ENCODE peak calls at places on chromosomes 2 and 18, in eight cellular contexts. Z is IMR-90, I is GM23248, A is mammary epithelial cell, H is HCT116, L is HepG2, B is kidney, Q is SK-N-MC. D is an unnamed sample. For H3K36me3, the result is how much of the 10 kb centered on the place peaks cover.

GRCh38 chr2:233705911-233706506 is 6.7 kb upstream of the UGT1A5 start:
- DNase-seq in Q (no peak), A (peak), I (no peak), H (no peak), Z (peak), B (no peak), L (no peak), D (no peak)

GRCh38 chr2:239326831-239327535 is 73.8 kb downstream of the HDAC4 start:
- DNase-seq in I (no peak), Z (peak), Q (no peak), B (no peak), A (peak), L (no peak), H (no peak), D (peak)

GRCh38 chr2:202109737-202110184 is 36.7 kb downstream of the KIAA2012 start:
- DNase-seq in L (no peak), B (peak), A (no peak), I (peak), H (no peak), Q (no peak), Z (peak), D (peak)

GRCh38 chr2:17869128-17869527 is 9.3 kb upstream of the KCNS3 start:
- DNase-seq in Q (no peak), Z (peak), I (peak), A (peak), H (peak), B (no peak), L (no peak), D (no peak)

GRCh38 chr2:161423351-161424178 is 7.5 kb downstream of the TBR1 start:
- DNase-seq in Z (no peak), H (no peak), I (peak), A (no peak), Q (no peak), L (no peak), B (no peak), D (peak)

GRCh38 chr18:68431111-68431921 is 283.6 kb downstream of the TMX3 start:
- DNase-seq in L (no peak), A (no peak), Q (no peak), I (peak), Z (no peak), B (no peak), H (no peak), D (no peak)

GRCh38 chr2:217231212-217231611 is 371.3 kb upstream of the TNP1 start:
- DNase-seq in Z (peak), H (no peak), I (peak), B (no peak), Q (no peak), A (no peak), L (no peak), D (no peak)

GRCh38 chr2:120279708-120280107 is 27.1 kb downstream of the RALB start:
- DNase-seq in H (no peak), A (no peak), L (no peak), B (no peak), Q (no peak), I (no peak), Z (no peak), D (no peak)

GRCh38 chr2:64036343-64036742 is 17.1 kb upstream of the VPS54 start:
- DNase-seq in A (peak), H (no peak), Z (peak), I (peak), L (no peak), B (no peak), Q (no peak), D (no peak)

GRCh38 chr2:218033590-218034496 is 31.0 kb upstream of the TNS1 start:
- DNase-seq in A (no peak), Z (no peak), H (no peak), I (no peak), Q (no peak), B (peak), L (no peak), D (peak)

GRCh38 chr2:28175028-28175427 is 217.6 kb upstream of the FOSL2 start:
- DNase-seq in I (no peak), Z (no peak), A (no peak), Q (no peak), B (no peak), H (no peak), L (peak), D (no peak)

GRCh38 chr2:61013382-61013781 is 4.1 kb upstream of the PEX13 start:
- DNase-seq in H (no peak), I (no peak), A (no peak), Z (no peak), Q (no peak), B (no peak), L (no peak), D (no peak)

GRCh38 chr2:149716687-149717086 is 129.1 kb upstream of the MMADHC start:
- DNase-seq in B (no peak), Z (no peak), Q (no peak), L (no peak), H (no peak), A (no peak), I (no peak), D (no peak)

GRCh38 chr2:45178854-45179253 is 169.6 kb upstream of the SIX2 start:
- DNase-seq in H (no peak), Q (no peak), L (no peak), I (peak), B (no peak), A (no peak), Z (peak), D (no peak)

GRCh38 chr18:27712066-27712465 is 464.9 kb downstream of the CDH2 start:
- DNase-seq in H (no peak), Z (no peak), I (no peak), L (no peak), Q (no peak), A (no peak), B (no peak), D (no peak)

GRCh38 chr2:27747827-27748352 is 23.6 kb upstream of the MRPL33 start:
- DNase-seq in B (no peak), Q (no peak), Z (no peak), I (no peak), H (no peak), L (no peak), A (no peak), D (no peak)

GRCh38 chr18:45221363-45221762 is 393.9 kb upstream of the SLC14A2 start:
- DNase-seq in H (no peak), Q (no peak), I (peak), L (no peak), B (no peak), A (peak), Z (peak), D (no peak)

GRCh38 chr18:71221405-71221804 is 932.6 kb downstream of the SOCS6 start:
- DNase-seq in B (no peak), Z (no peak), H (no peak), I (no peak), Q (no peak), L (no peak), A (no peak), D (no peak)

GRCh38 chr2:27518782-27519113 is 22.1 kb downstream of the GCKR start:
- DNase-seq in H (no peak), I (no peak), A (no peak), Q (no peak), L (no peak), B (no peak), Z (no peak), D (no peak)

GRCh38 chr2:449246-450067 is 161.6 kb upstream of the ALKAL2 start:
- DNase-seq in L (no peak), A (no peak), Q (no peak), H (no peak), I (no peak), Z (no peak), B (no peak), D (no peak)

GRCh38 chr2:42973771-42974170 is 181.4 kb upstream of the HAAO start:
- DNase-seq in H (no peak), A (no peak), L (no peak), I (peak), B (no peak), Z (no peak), Q (no peak), D (no peak)

GRCh38 chr2:24843461-24843860 is 50.2 kb downstream of the CENPO start:
- DNase-seq in B (peak), L (no peak), A (no peak), Q (no peak), H (no peak), I (no peak), Z (no peak), D (no peak)

GRCh38 chr2:105556366-105556765 is 157.5 kb upstream of the FHL2 start:
- DNase-seq in A (no peak), B (no peak), H (no peak), I (no peak), Z (no peak), L (no peak), Q (no peak), D (no peak)

GRCh38 chr2:97734061-97734912 is 20.9 kb downstream of the ZAP70 start:
- DNase-seq in H (no peak), L (no peak), Q (no peak), B (peak), I (no peak), Z (no peak), A (no peak), D (no peak)

GRCh38 chr2:62597323-62597722 is 91.3 kb upstream of the TMEM17 start:
- DNase-seq in A (no peak), H (no peak), L (no peak), Z (peak), I (peak), B (no peak), Q (no peak), D (no peak)

GRCh38 chr2:41127351-41127750 is 675.5 kb upstream of the SLC8A1 start:
- DNase-seq in I (no peak), A (no peak), L (no peak), Q (no peak), B (no peak), H (no peak), Z (no peak), D (no peak)

DNA sequence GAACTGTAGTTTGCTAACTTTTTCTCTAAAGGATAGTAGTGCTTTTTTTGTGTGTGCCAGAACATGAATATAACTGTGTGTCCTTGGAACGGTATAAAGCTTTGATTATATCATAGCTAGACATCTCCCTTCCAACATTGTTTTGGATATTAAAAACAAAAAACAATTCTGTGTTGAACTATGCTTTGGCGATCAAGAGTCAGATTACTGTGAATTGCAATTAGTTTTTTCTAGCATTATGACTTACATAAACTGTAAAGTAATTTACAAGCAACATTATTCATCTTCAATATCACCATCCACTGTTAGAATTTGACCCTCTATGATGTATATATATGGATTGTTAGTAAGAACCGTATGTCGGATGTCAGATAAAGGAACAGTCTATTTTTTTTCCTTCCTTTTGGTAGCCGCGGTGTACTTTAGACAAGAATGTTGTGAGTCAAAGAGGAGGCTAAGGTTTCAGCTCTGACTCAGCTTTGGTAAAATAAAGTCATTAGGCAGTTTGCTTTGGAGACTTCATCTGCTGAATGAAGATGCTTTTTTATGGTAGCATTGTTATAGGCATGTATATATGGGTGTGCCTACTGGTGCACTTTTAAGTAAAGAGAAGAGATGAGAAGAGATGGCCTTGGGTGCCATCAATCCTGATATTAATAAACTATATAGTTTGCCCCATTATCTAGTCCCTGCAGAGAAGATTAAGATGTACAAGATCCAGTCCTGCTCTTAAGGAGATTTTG is 76.4 kb downstream of the LTBP1 start:
- DNase-seq in H (peak), Q (no peak), B (no peak), A (peak), I (peak), Z (peak), L (peak), D (no peak)
- H3K9ac ChIP-seq in H (no peak), Q (no peak), B (no peak), A (no peak), I (no peak), Z (peak), L (no peak), D (no peak)

GRCh38 chr2:179950391-179950790 is 56.7 kb downstream of the CWC22 start:
- DNase-seq in L (no peak), Q (no peak), I (no peak), A (no peak), H (no peak), Z (no peak), B (no peak), D (no peak)

GRCh38 chr2:179953359-179953758 is 53.7 kb downstream of the CWC22 start:
- DNase-seq in A (no peak), I (no peak), Z (no peak), Q (no peak), B (no peak), L (no peak), H (no peak), D (no peak)

GRCh38 chr2:179954026-179954425 is 53.1 kb downstream of the CWC22 start:
- DNase-seq in H (no peak), A (no peak), L (peak), I (no peak), B (no peak), Q (no peak), Z (no peak), D (no peak)

GRCh38 chr2:179951680-179952079 is 55.4 kb downstream of the CWC22 start:
- DNase-seq in A (no peak), Z (no peak), L (no peak), I (no peak), Q (no peak), B (no peak), H (no peak), D (no peak)

GRCh38 chr2:179952658-179953057 is 54.4 kb downstream of the CWC22 start:
- DNase-seq in Q (no peak), L (no peak), I (no peak), Z (no peak), H (no peak), B (no peak), A (no peak), D (no peak)
- H3K36me3 ChIP-seq in Q (half or more), L (half or more), I (half or more), Z (under half), H (under half), B (under half), A (under half), D (under half)

DNA sequence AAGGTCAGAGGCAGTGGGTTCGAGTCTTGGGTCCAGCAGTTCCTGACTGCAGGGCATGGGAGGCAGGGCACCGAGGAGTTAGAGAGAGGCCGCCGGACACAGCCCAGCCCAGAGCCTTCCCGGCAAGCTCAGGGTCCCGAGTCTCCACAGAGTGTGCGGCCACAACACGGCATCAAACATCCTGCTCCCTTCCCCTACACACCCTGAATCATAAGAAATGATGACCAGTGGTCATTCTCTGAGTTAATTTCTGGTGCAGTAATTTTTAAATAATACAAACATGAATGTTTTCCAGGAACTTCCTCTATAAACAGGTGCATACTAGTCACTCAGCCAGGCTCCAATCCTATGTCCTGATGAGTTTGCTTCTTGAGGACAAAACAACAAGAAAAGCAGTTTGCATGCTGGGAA is 118.0 kb downstream of the PXDN start:
- DNase-seq in A (no peak), I (no peak), B (peak), H (no peak), L (no peak), Q (no peak), Z (no peak), D (no peak)
- H3K9ac ChIP-seq in A (no peak), I (no peak), B (no peak), H (no peak), L (no peak), Q (no peak), Z (no peak), D (no peak)

GRCh38 chr2:160279813-160280465 is 79.9 kb upstream of the ITGB6 start:
- DNase-seq in L (no peak), I (peak), B (no peak), Q (no peak), H (no peak), Z (peak), A (peak), D (no peak)
- H3K36me3 ChIP-seq in L (half or more), I (half or more), B (under half), Q (half or more), H (under half), Z (half or more), A (under half), D (under half)

DNA sequence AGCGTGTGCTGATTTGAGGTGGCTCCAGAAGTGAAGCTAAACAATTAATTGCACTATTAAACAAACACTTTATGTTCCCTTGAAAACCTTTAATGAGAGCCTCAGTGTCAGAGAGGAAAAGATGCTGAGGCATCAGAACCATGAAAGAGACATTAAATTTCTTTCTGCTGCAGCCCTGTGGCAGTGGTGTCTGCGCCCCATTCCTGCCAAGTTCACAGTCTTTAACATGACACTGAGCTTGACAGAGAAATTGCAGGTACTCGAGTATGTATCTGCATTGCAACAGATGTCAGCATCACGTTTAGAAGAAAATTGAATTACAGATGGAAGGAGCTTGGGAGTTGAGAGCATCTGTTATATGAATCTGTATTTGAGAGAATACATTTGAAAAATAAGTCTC is 111.3 kb upstream of the CREB1 start:
- DNase-seq in A (no peak), Q (no peak), Z (no peak), L (no peak), H (no peak), B (no peak), I (no peak), D (no peak)
- H3K9ac ChIP-seq in A (no peak), Q (no peak), Z (no peak), L (no peak), H (no peak), B (no peak), I (no peak), D (no peak)

GRCh38 chr2:144479138-144479537 is 40.8 kb downstream of the ZEB2 start:
- DNase-seq in Q (no peak), A (peak), Z (peak), I (peak), H (no peak), L (no peak), B (no peak), D (no peak)
- H3K36me3 ChIP-seq in Q (half or more), A (under half), Z (under half), I (under half), H (under half), L (under half), B (under half), D (under half)

DNA sequence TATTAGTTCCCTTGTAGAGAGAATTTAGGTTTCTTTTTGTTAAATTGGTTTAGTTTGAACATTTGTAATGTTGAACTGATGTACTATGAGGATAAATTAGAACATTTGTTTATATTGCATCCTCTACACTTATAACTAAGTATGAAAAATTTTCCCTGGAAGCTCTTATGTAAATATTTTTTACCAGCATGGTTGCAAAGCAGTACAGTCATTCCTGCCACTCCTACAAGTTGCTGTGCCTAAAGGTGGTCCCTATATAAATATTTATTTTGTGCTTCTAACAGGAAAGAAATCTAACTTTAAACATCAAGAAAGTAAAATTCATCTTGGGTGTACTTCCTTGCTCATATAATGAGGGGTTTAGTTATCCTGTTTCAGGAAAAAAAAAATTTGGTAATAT is 14.2 kb downstream of the TWSG1 start:
- DNase-seq in H (no peak), Z (peak), L (no peak), B (no peak), A (no peak), Q (no peak), I (peak), D (no peak)
- H3K9ac ChIP-seq in H (no peak), Z (no peak), L (no peak), B (no peak), A (no peak), Q (no peak), I (peak), D (no peak)

GRCh38 chr2:241156997-241157441 is 6.8 kb downstream of the PPP1R7 start:
- DNase-seq in L (no peak), I (no peak), B (no peak), A (no peak), H (no peak), Q (no peak), Z (no peak), D (no peak)

GRCh38 chr2:241153616-241154015 is 3.3 kb downstream of the PPP1R7 start:
- DNase-seq in H (no peak), Z (peak), B (peak), L (no peak), I (peak), A (peak), Q (no peak), D (no peak)

GRCh38 chr2:241155936-241156335 is 5.7 kb downstream of the PPP1R7 start:
- DNase-seq in I (no peak), A (no peak), B (peak), L (no peak), H (no peak), Q (no peak), Z (no peak), D (no peak)

GRCh38 chr2:241151934-241152660 is 1.8 kb downstream of the PPP1R7 start:
- DNase-seq in Q (no peak), I (peak), H (no peak), L (no peak), Z (peak), B (peak), A (no peak), D (no peak)

DNA sequence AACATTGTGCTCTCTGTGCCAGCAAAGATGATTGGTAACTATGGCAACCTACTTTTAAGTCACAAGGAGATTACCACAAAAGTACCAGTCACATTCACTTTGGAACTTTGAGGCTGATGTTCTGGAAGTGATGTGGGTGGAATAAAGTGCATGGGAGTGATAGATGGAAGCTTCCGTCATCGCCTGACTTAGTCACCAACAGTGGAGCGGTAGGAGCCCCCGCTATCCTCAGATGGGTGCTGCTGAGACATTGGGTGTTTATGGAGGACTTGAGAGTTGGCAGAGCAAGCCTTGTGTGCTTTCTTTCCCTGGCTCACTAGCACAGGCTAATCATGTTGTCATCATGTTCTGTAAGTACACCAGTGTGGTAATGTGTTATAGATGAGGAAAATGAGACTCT is 4.6 kb downstream of the PPP1R7 start:
- DNase-seq in L (no peak), Q (no peak), B (peak), A (no peak), I (peak), Z (peak), H (no peak), D (no peak)
- H3K36me3 ChIP-seq in L (under half), Q (under half), B (under half), A (under half), I (under half), Z (under half), H (under half), D (under half)

D was measured in colonic mucosa.